ENCODE peak calls at places on chromosomes 5 and 9, in four cellular contexts. One of them, this sample, is unnamed.

GRCh38 chr5:155278524-155278923 is 265.0 kb downstream of the KIF4B start:
- DNase-seq in uterus: no peak
- DNase-seq in thoracic aorta: no peak
- DNase-seq in heart right ventricle: no peak
- DNase-seq in this sample: no peak

GRCh38 chr5:54063817-54064216 is 246.6 kb downstream of the ARL15 start:
- DNase-seq in uterus: no peak
- DNase-seq in thoracic aorta: no peak
- DNase-seq in heart right ventricle: no peak
- DNase-seq in this sample: no peak

GRCh38 chr5:139755892-139756671 is 39.5 kb upstream of the PSD2 start:
- DNase-seq in uterus: no peak
- DNase-seq in thoracic aorta: no peak
- DNase-seq in heart right ventricle: no peak
- DNase-seq in this sample: no peak

GRCh38 chr9:129178983-129179382 is 922 bp upstream of the IER5L start:
- DNase-seq in uterus: peak; percentile 42
- DNase-seq in thoracic aorta: no peak
- DNase-seq in heart right ventricle: no peak
- DNase-seq in this sample: no peak

GRCh38 chr9:135152608-135153337 is 65.3 kb downstream of the OLFM1 start:
- DNase-seq in uterus: no peak
- DNase-seq in thoracic aorta: no peak
- DNase-seq in heart right ventricle: no peak
- DNase-seq in this sample: no peak

GRCh38 chr5:31861601-31862000 is 222.7 kb downstream of the PDZD2 start:
- DNase-seq in uterus: no peak
- DNase-seq in thoracic aorta: no peak
- DNase-seq in heart right ventricle: no peak
- DNase-seq in this sample: no peak

GRCh38 chr9:3480353-3480655 is 45.5 kb downstream of the RFX3 start:
- DNase-seq in uterus: no peak
- DNase-seq in thoracic aorta: no peak
- DNase-seq in heart right ventricle: no peak
- DNase-seq in this sample: no peak

GRCh38 chr5:126780165-126780827 is 3.4 kb downstream of the LMNB1 start:
- DNase-seq in uterus: peak; percentile 35
- DNase-seq in thoracic aorta: no peak
- DNase-seq in heart right ventricle: no peak
- DNase-seq in this sample: no peak

GRCh38 chr5:14445581-14446290 is 135.9 kb upstream of the OTULINL start:
- DNase-seq in uterus: peak; percentile 63
- DNase-seq in thoracic aorta: no peak
- DNase-seq in heart right ventricle: no peak
- DNase-seq in this sample: no peak

GRCh38 chr9:83491413-83491812 is 46.8 kb downstream of the FRMD3 start:
- DNase-seq in uterus: no peak
- DNase-seq in thoracic aorta: no peak
- DNase-seq in heart right ventricle: no peak
- DNase-seq in this sample: no peak

GRCh38 chr5:38167562-38167996 is 90.8 kb upstream of the EGFLAM start:
- DNase-seq in uterus: no peak
- DNase-seq in thoracic aorta: no peak
- DNase-seq in heart right ventricle: peak; percentile 27
- DNase-seq in this sample: no peak

GRCh38 chr9:74951725-74952151 is 974 bp downstream of the C9orf40 start:
- DNase-seq in uterus: peak; percentile 23
- DNase-seq in thoracic aorta: no peak
- DNase-seq in heart right ventricle: peak; percentile 52
- DNase-seq in this sample: peak; percentile 55

GRCh38 chr5:54443264-54443663 is 12.2 kb upstream of the HSPB3 start:
- DNase-seq in uterus: peak; percentile 26
- DNase-seq in thoracic aorta: no peak
- DNase-seq in heart right ventricle: no peak
- DNase-seq in this sample: no peak

GRCh38 chr9:3436629-3437028 is 89.2 kb downstream of the RFX3 start:
- DNase-seq in uterus: no peak
- DNase-seq in thoracic aorta: no peak
- DNase-seq in heart right ventricle: no peak
- DNase-seq in this sample: no peak

GRCh38 chr9:5982352-5982751 is 33.1 kb downstream of the RANBP6 start:
- DNase-seq in uterus: no peak
- DNase-seq in thoracic aorta: no peak
- DNase-seq in heart right ventricle: no peak
- DNase-seq in this sample: no peak

GRCh38 chr9:34581318-34581717 is 8.2 kb downstream of the CNTFR start:
- DNase-seq in uterus: no peak
- DNase-seq in thoracic aorta: no peak
- DNase-seq in heart right ventricle: no peak
- DNase-seq in this sample: peak; percentile 3

GRCh38 chr5:142830241-142831018 is 60.3 kb downstream of the ARHGAP26 start:
- DNase-seq in uterus: no peak
- DNase-seq in thoracic aorta: no peak
- DNase-seq in heart right ventricle: no peak
- DNase-seq in this sample: no peak

GRCh38 chr5:76457685-76458491 is 54.8 kb downstream of the IQGAP2 start:
- DNase-seq in uterus: no peak
- DNase-seq in thoracic aorta: no peak
- DNase-seq in heart right ventricle: no peak
- DNase-seq in this sample: peak; percentile 33

GRCh38 chr9:3385871-3386270 is 139.9 kb downstream of the RFX3 start:
- DNase-seq in uterus: no peak
- DNase-seq in thoracic aorta: no peak
- DNase-seq in heart right ventricle: no peak
- DNase-seq in this sample: no peak

GRCh38 chr5:6504677-6505414 is 56.2 kb downstream of the UBE2QL1 start:
- DNase-seq in uterus: no peak
- DNase-seq in thoracic aorta: no peak
- DNase-seq in heart right ventricle: no peak
- DNase-seq in this sample: no peak

GRCh38 chr9:68530618-68531017 is 10.1 kb downstream of the TMEM252 start:
- DNase-seq in uterus: peak; percentile 65
- DNase-seq in thoracic aorta: no peak
- DNase-seq in heart right ventricle: peak; percentile 74
- DNase-seq in this sample: peak; percentile 77
- TF ChIP-seq CTCF in uterus: no peak
- TF ChIP-seq CTCF in thoracic aorta: no peak
- TF ChIP-seq CTCF in heart right ventricle: no peak
- TF ChIP-seq CTCF in this sample: peak; percentile 31

GRCh38 chr9:95425910-95426551 is 90.7 kb downstream of the PTCH1 start:
- DNase-seq in uterus: no peak
- DNase-seq in thoracic aorta: no peak
- DNase-seq in heart right ventricle: no peak
- DNase-seq in this sample: no peak
- H3K9me3 ChIP-seq in uterus: no peaks in the 10 kb centered on the region
- H3K9me3 ChIP-seq in thoracic aorta: peaks cover 26% of the 10 kb centered on the region
- H3K9me3 ChIP-seq in heart right ventricle: peaks cover 14% of the 10 kb centered on the region
- H3K9me3 ChIP-seq in this sample: no peaks in the 10 kb centered on the region

GRCh38 chr5:141234109-141234508 is 11.0 kb downstream of the PCDHB14 start:
- DNase-seq in uterus: no peak
- DNase-seq in thoracic aorta: no peak
- DNase-seq in heart right ventricle: no peak
- DNase-seq in this sample: no peak
- TF ChIP-seq CTCF in uterus: no peak
- TF ChIP-seq CTCF in thoracic aorta: no peak
- TF ChIP-seq CTCF in heart right ventricle: peak; percentile 14
- TF ChIP-seq CTCF in this sample: peak; percentile 12

GRCh38 chr9:90770927-90771326 is 30.7 kb upstream of the SYK start:
- DNase-seq in uterus: no peak
- DNase-seq in thoracic aorta: no peak
- DNase-seq in heart right ventricle: no peak
- DNase-seq in this sample: no peak

GRCh38 chr9:90773593-90773992 is 28.0 kb upstream of the SYK start:
- DNase-seq in uterus: no peak
- DNase-seq in thoracic aorta: no peak
- DNase-seq in heart right ventricle: no peak
- DNase-seq in this sample: no peak

GRCh38 chr9:90772381-90772780 is 29.2 kb upstream of the SYK start:
- DNase-seq in uterus: no peak
- DNase-seq in thoracic aorta: no peak
- DNase-seq in heart right ventricle: no peak
- DNase-seq in this sample: no peak

GRCh38 chr9:90767523-90768100 is 34.0 kb upstream of the SYK start:
- DNase-seq in uterus: no peak
- DNase-seq in thoracic aorta: no peak
- DNase-seq in heart right ventricle: no peak
- DNase-seq in this sample: no peak

GRCh38 chr9:90770339-90770738 is 31.3 kb upstream of the SYK start:
- DNase-seq in uterus: no peak
- DNase-seq in thoracic aorta: no peak
- DNase-seq in heart right ventricle: no peak
- DNase-seq in this sample: no peak
- H3K9me3 ChIP-seq in uterus: no peaks in the 10 kb centered on the region
- H3K9me3 ChIP-seq in thoracic aorta: no peaks in the 10 kb centered on the region
- H3K9me3 ChIP-seq in heart right ventricle: no peaks in the 10 kb centered on the region
- H3K9me3 ChIP-seq in this sample: no peaks in the 10 kb centered on the region

GRCh38 chr9:127418037-127418471 is 6.1 kb upstream of the ZNF79 start:
- DNase-seq in uterus: no peak
- DNase-seq in thoracic aorta: no peak
- DNase-seq in heart right ventricle: no peak
- DNase-seq in this sample: no peak
- TF ChIP-seq CTCF in uterus: no peak
- TF ChIP-seq CTCF in thoracic aorta: no peak
- TF ChIP-seq CTCF in heart right ventricle: peak; percentile 17
- TF ChIP-seq CTCF in this sample: peak; percentile 23

DNA sequence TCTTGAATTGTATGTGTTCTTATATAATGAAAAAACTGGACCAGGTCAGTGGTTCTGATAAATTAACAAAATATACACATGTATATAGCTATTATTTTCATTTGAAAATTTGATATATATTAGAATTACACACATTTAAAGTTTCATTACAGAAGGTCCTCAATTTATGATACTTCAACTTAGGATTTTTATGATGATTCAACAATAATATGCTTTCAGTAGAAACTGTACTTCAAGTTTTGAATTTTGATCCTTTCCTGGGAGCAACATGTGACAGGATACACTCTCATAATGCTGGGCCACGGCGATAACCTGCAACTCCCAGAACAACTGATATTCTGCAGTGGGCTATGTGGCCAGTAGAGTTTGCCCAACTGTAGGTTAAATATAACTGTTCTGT is 344.7 kb downstream of the TAF11L14 start:
- DNase-seq in uterus: no peak
- DNase-seq in thoracic aorta: no peak
- DNase-seq in heart right ventricle: no peak
- DNase-seq in this sample: no peak
- H3K9me3 ChIP-seq in uterus: no peaks in the 10 kb centered on the region
- H3K9me3 ChIP-seq in thoracic aorta: no peaks in the 10 kb centered on the region
- H3K9me3 ChIP-seq in heart right ventricle: no peaks in the 10 kb centered on the region
- H3K9me3 ChIP-seq in this sample: no peaks in the 10 kb centered on the region

This sample was measured in right lobe of liver.